ENCODE peak calls at places on chromosomes 13 and 19, in six cellular contexts. X is breast epithelium, S is IMR-90, Z is upper lobe of left lung, W is body of pancreas, Q is A549. G is an unnamed sample.

GRCh38 chr13:42001580-42001979 is 40.7 kb upstream of the VWA8 start:
- DNase-seq in X (no peak), S (peak; percentile 93), Z (peak; percentile 37), W (no peak), Q (no peak), G (no peak)

GRCh38 chr19:15099017-15099582 is 8.1 kb upstream of the SYDE1 start:
- DNase-seq in X (no peak), S (no peak), Z (no peak), W (no peak), Q (no peak), G (no peak)

GRCh38 chr19:15836345-15836594 is 20.8 kb upstream of the OR10H1 start:
- DNase-seq in X (no peak), S (peak; percentile 8), Z (no peak), W (no peak), Q (no peak), G (no peak)

GRCh38 chr13:108924154-108924940 is 294.9 kb downstream of the MYO16 start:
- DNase-seq in X (no peak), S (peak; percentile 84), Z (no peak), W (no peak), Q (no peak), G (no peak)

GRCh38 chr19:17510220-17510993 is 1.0 kb upstream of the PGLS start:
- DNase-seq in X (no peak), S (no peak), Z (no peak), W (no peak), Q (no peak), G (no peak)

GRCh38 chr13:39786091-39786490 is 130.6 kb downstream of the COG6 start:
- DNase-seq in X (no peak), S (no peak), Z (no peak), W (no peak), Q (no peak), G (no peak)

GRCh38 chr13:57557979-57558529 is 73.5 kb upstream of the PCDH17 start:
- DNase-seq in X (no peak), S (no peak), Z (no peak), W (no peak), Q (no peak), G (no peak)

GRCh38 chr19:4580961-4581380 is 21.5 kb upstream of the SEMA6B start:
- DNase-seq in X (no peak), S (no peak), Z (no peak), W (no peak), Q (no peak), G (no peak)

GRCh38 chr13:61136101-61136500 is 279.5 kb downstream of the PCDH20 start:
- DNase-seq in X (no peak), S (no peak), Z (no peak), W (no peak), Q (no peak), G (no peak)

GRCh38 chr19:40803857-40804782 is 5.1 kb downstream of the EGLN2 start:
- DNase-seq in X (no peak), S (no peak), Z (no peak), W (peak; percentile 90), Q (no peak), G (peak; percentile 48)

GRCh38 chr19:39599116-39599515 is 3.2 kb upstream of the LGALS13 start:
- DNase-seq in X (no peak), S (peak; percentile 27), Z (no peak), W (no peak), Q (no peak), G (no peak)

GRCh38 chr19:19515764-19516519 is at the start of gene NDUFA13:
- DNase-seq in X (peak; percentile 92), S (peak; percentile 90), Z (peak; percentile 90), W (peak; percentile 93), Q (peak; percentile 78), G (peak; percentile 91)

GRCh38 chr13:23771966-23772365 is 117.2 kb downstream of the MIPEP start:
- DNase-seq in X (no peak), S (no peak), Z (no peak), W (no peak), Q (no peak), G (no peak)

GRCh38 chr19:38303517-38304351 is at the start of gene C19orf33:
- DNase-seq in X (peak; percentile 56), S (no peak), Z (peak; percentile 58), W (peak; percentile 58), Q (peak; percentile 100), G (no peak)

GRCh38 chr13:114065141-114065925 is 67.1 kb downstream of the RASA3 start:
- DNase-seq in X (peak; percentile 80), S (peak; percentile 98), Z (peak; percentile 92), W (peak; percentile 82), Q (peak; percentile 65), G (peak; percentile 86)

GRCh38 chr19:7360393-7360984 is 11.8 kb downstream of the ARHGEF18 start:
- DNase-seq in X (no peak), S (peak; percentile 16), Z (no peak), W (no peak), Q (no peak), G (no peak)

GRCh38 chr13:113857531-113858195 is 6.2 kb downstream of the GAS6 start:
- DNase-seq in X (peak; percentile 22), S (no peak), Z (peak; percentile 73), W (no peak), Q (no peak), G (peak; percentile 6)

GRCh38 chr19:19105365-19106060 is 32.8 kb downstream of the TMEM161A start:
- DNase-seq in X (peak; percentile 37), S (no peak), Z (peak; percentile 79), W (peak; percentile 47), Q (peak; percentile 48), G (no peak)

GRCh38 chr13:30551194-30551593 is 66.5 kb upstream of the USPL1 start:
- DNase-seq in X (no peak), S (peak; percentile 43), Z (no peak), W (peak; percentile 18), Q (no peak), G (no peak)

GRCh38 chr19:18194554-18195238 is 1.7 kb downstream of the MPV17L2 start:
- DNase-seq in X (peak; percentile 81), S (peak; percentile 34), Z (peak; percentile 87), W (peak; percentile 47), Q (no peak), G (no peak)

GRCh38 chr19:43726736-43727592 is 11.1 kb downstream of the IRGC start:
- DNase-seq in X (peak; percentile 20), S (no peak), Z (no peak), W (no peak), Q (no peak), G (no peak)

GRCh38 chr19:48391100-48392005 is at the start of gene KDELR1:
- DNase-seq in X (peak; percentile 56), S (peak; percentile 60), Z (peak; percentile 95), W (peak; percentile 78), Q (peak; percentile 78), G (peak; percentile 66)

GRCh38 chr13:32587774-32588165 is 1.5 kb downstream of the PDS5B start:
- DNase-seq in X (no peak), S (peak; percentile 30), Z (no peak), W (no peak), Q (no peak), G (no peak)

GRCh38 chr13:20902438-20903163 is at the start of gene XPO4:
- DNase-seq in X (peak; percentile 43), S (peak; percentile 69), Z (peak; percentile 97), W (peak; percentile 74), Q (peak; percentile 59), G (peak; percentile 49)

GRCh38 chr19:4007836-4008539 is 452 bp downstream of the PIAS4 start:
- DNase-seq in X (peak; percentile 30), S (no peak), Z (no peak), W (no peak), Q (no peak), G (no peak)

GRCh38 chr19:1153891-1154730 is 20.0 kb downstream of the SBNO2 start:
- DNase-seq in X (no peak), S (no peak), Z (peak; percentile 86), W (no peak), Q (no peak), G (no peak)

GRCh38 chr19:1149259-1150045 is 24.6 kb downstream of the SBNO2 start:
- DNase-seq in X (no peak), S (no peak), Z (peak; percentile 75), W (no peak), Q (no peak), G (no peak)

GRCh38 chr19:1151037-1151716 is 22.9 kb downstream of the SBNO2 start:
- DNase-seq in X (no peak), S (no peak), Z (peak; percentile 64), W (no peak), Q (no peak), G (no peak)

GRCh38 chr19:1150333-1151036 is 23.6 kb downstream of the SBNO2 start:
- DNase-seq in X (no peak), S (no peak), Z (peak; percentile 70), W (no peak), Q (no peak), G (no peak)

GRCh38 chr19:1151917-1152601 is 22.0 kb downstream of the SBNO2 start:
- DNase-seq in X (no peak), S (no peak), Z (peak; percentile 81), W (no peak), Q (no peak), G (peak; percentile 45)
- H3K9me3 ChIP-seq in X (no peaks in the 10 kb centered on the region), S (no peaks in the 10 kb centered on the region), Z (no peaks in the 10 kb centered on the region), W (no peaks in the 10 kb centered on the region), Q (no peaks in the 10 kb centered on the region), G (no peaks in the 10 kb centered on the region)

DNA sequence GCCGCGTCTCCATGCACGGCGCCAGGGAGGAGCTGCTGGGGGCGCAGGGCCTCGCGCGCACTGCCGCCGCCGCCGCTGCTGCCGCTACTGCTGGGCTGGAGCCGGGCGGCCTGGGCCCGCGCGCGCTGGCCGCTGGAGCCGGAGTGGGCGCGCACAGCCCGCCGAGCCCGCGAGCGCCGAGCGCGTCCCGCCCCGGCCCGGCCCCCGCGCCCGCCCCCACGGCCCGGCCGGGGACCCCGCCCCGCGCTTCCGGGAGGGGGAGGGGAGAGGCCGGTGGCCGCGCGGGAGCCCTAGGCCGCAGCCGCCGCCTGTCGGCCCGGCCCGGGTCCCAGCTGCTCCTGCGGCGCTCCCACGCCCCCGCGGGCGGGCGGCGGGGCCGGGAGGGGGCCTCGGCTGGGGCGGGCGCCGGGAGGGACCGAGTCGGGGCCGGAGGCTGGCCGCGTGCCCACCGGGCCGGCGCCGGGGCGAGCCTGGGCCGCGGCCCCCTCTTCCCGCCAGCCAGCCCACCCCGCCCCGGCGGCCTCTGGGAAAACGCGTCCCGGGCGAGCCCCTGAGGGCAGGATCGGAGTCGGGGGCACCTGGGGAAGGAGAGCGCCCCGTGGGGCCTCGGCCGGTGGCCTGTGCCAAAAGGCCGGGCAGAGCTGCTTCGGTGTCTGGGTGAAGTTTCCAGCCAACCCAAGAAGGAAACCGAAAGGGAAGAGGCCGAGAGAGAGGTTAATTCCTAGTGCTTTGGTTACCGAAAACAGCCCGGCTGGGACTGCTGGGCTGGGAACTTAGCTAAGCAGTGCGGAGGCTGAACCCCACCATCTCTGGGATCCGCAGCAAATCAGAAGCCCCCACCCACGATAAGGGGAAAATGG is at the start of gene STK24:
- DNase-seq in X (peak; percentile 45), S (peak; percentile 74), Z (peak; percentile 95), W (peak; percentile 72), Q (no peak), G (peak; percentile 35)
- TF ChIP-seq POLR2A in X (no peak), S (peak; percentile 77), Z (peak; percentile 53), W (no peak), Q (peak; percentile 70), G (peak; percentile 65)

GRCh38 chr13:47548294-47548825 is 452.7 kb downstream of the SUCLA2 start:
- DNase-seq in X (no peak), S (no peak), Z (no peak), W (no peak), Q (no peak), G (no peak)
- H3K27ac ChIP-seq in X (no peak overlapping the region), S (no peak overlapping the region), Z (no peak overlapping the region), W (no peak overlapping the region), Q (no peak overlapping the region), G (no peak overlapping the region)

DNA sequence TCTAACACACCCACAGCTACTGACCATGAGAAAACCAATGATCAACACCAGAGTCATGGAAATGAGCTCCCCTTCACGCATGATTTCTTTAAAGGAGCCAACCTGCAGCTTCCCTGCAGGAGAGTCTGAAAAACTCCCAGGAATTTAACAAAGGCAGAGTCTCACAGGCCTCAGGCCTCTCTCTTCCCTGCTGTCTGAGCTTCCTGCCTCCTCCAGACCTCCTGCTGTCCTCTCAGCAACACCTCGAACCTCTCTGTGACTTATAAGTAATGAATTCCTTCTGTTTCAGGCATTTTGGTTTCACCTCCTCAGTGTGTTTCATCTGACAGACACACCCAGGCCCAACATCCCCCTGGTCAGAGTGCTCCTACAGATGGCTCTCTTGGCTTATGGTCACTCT is 1044.4 kb downstream of the UQCRFS1 start:
- DNase-seq in X (no peak), S (no peak), Z (no peak), W (no peak), Q (no peak), G (no peak)
- H3K9me3 ChIP-seq in X (no peaks in the 10 kb centered on the region), S (peaks cover 34% of the 10 kb centered on the region), Z (no peaks in the 10 kb centered on the region), W (no peaks in the 10 kb centered on the region), Q (peaks cover 17% of the 10 kb centered on the region), G (no peaks in the 10 kb centered on the region)

G was measured in gastrocnemius medialis.